ENCODE peak calls at places on chromosome 13, in six cellular contexts. X is stomach, B is colonic mucosa, R is GM23338, H is hepatocyte, A is PC-3. D is an unnamed sample. For H3K36me3, the result is how much of the 10 kb centered on the place peaks cover.

GRCh38 chr13:76293751-76294150 is 592.5 kb downstream of the KCTD12 start:
- DNase-seq in X (no peak), B (no peak), R (no peak), H (no peak), A (peak), D (peak)

GRCh38 chr13:46575843-46576242 is 22.9 kb downstream of the LRCH1 start:
- DNase-seq in X (no peak), B (no peak), R (no peak), H (no peak), A (peak), D (peak)

GRCh38 chr13:77833331-77833863 is 85.2 kb downstream of the EDNRB start:
- DNase-seq in X (no peak), B (no peak), R (no peak), H (peak), A (no peak), D (peak)

GRCh38 chr13:98338312-98338711 is 161.2 kb upstream of the RNF113B start:
- DNase-seq in X (no peak), B (no peak), R (no peak), H (no peak), A (no peak), D (no peak)

GRCh38 chr13:40352385-40352778 is 314.1 kb downstream of the FOXO1 start:
- DNase-seq in X (no peak), B (no peak), R (no peak), H (no peak), A (no peak), D (no peak)

GRCh38 chr13:65926750-65927171 is 1303.4 kb downstream of the PCDH9 start:
- DNase-seq in X (peak), B (peak), R (peak), H (peak), A (peak), D (peak)

GRCh38 chr13:82432949-82433348 is 1449.3 kb downstream of the SLITRK1 start:
- DNase-seq in X (no peak), B (no peak), R (no peak), H (no peak), A (no peak), D (no peak)

GRCh38 chr13:44870456-44870929 is 118.8 kb downstream of the NUFIP1 start:
- DNase-seq in X (peak), B (peak), R (no peak), H (no peak), A (peak), D (no peak)

GRCh38 chr13:24199016-24199415 is 38.5 kb downstream of the SPATA13 start:
- DNase-seq in X (no peak), B (no peak), R (no peak), H (no peak), A (no peak), D (no peak)

GRCh38 chr13:39554371-39554770 is 48.6 kb downstream of the LHFPL6 start:
- DNase-seq in X (no peak), B (no peak), R (no peak), H (no peak), A (no peak), D (no peak)

GRCh38 chr13:41054212-41054877 is 7.0 kb upstream of the WBP4 start:
- DNase-seq in X (no peak), B (peak), R (peak), H (peak), A (peak), D (peak)

GRCh38 chr13:30829788-30830637 is 76.1 kb upstream of the MEDAG start:
- DNase-seq in X (no peak), B (no peak), R (no peak), H (no peak), A (peak), D (no peak)

GRCh38 chr13:23554000-23554399 is 16.2 kb upstream of the TNFRSF19 start:
- DNase-seq in X (no peak), B (no peak), R (no peak), H (no peak), A (peak), D (no peak)

GRCh38 chr13:21328836-21329477 is 130.1 kb downstream of the ZDHHC20 start:
- DNase-seq in X (no peak), B (no peak), R (no peak), H (no peak), A (no peak), D (no peak)

GRCh38 chr13:25652764-25653163 is 281.0 kb downstream of the ATP8A2 start:
- DNase-seq in X (no peak), B (no peak), R (peak), H (no peak), A (no peak), D (no peak)

DNA sequence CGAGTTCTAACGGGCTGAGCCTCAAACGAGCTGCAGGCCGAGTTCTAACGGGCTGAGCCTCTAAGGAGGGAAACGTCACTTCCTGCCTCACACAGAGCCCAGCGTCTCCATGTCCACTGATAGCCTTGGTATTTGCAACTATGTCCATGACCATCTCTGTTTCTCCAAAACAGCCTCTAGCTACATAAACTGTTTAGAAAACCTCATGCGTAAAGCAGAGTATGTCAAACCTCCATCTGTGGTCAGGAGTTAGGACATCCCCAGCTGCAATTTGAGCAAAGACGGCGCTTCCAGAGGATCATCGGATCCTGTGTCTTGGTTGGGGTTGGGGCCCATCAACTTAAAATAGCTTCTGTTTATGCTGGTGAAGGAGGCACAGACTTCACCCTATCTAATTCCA is 20.8 kb downstream of the RASA3 start:
- DNase-seq in X (no peak), B (no peak), R (no peak), H (no peak), A (no peak), D (no peak)
- H3K36me3 ChIP-seq in X (under half), B (under half), R (under half), H (under half), A (under half), D (under half)

DNA sequence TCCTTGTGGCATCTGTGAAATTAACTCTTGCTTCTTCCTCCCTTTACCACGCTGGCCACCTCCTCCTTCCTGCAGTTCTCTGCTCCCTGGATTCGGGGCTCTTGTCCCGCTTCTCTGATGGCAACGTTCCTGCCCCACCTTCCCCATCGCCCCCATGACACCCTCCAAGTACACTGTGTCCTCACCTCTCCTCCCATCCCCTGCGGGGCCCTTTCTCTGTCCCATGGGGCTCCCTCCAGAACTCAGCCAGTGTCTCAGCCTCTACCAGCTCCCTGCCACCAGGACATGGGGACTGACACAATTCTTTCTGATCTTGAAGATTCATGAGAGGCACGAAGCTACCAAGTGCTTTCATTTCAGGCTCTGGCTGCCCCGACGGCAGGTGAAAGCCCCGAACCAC is 9.1 kb downstream of the CARS2 start:
- DNase-seq in X (no peak), B (no peak), R (no peak), H (no peak), A (no peak), D (no peak)
- H3K36me3 ChIP-seq in X (half or more), B (under half), R (under half), H (under half), A (under half), D (under half)

DNA sequence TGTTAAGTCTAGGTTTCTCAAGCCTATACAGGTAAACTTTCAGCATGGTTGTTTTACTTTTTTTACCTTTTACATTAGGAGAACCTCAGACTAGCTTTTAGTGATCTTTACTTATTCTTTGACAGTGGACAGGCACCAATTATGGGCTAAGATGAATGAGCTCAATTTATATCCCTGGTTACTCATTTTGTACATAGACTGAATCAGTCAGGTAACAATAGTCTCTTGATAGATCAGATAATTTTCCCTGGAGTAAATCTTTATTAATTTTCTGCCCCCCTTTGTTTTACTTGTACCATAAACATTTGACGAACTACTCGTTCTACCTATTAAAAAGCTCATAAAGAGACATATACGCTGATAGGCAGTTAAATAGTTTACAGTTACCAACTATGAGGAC is 22.8 kb downstream of the SPART start:
- DNase-seq in X (no peak), B (no peak), R (no peak), H (no peak), A (peak), D (no peak)
- H3K36me3 ChIP-seq in X (half or more), B (under half), R (under half), H (under half), A (under half), D (under half)

DNA sequence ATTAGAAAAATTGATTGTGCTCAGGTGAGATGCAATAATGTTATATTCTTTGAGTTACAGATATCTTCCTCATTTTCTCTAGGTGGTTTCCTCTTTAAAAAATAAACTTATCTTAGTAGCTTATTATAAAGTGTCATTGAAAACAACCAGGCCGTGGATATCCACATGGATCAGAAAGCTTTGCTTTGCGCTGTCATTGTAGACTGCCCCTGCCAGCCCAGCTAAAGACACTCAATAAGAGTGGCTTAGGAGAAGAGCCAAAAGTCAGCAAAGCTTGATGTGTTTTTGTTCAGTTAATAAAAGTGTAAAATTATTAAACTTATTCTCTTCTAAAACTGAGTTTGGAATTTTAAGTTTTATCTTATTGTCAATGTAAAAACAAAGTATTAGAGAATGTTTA is 34.4 kb downstream of the TPP2 start:
- DNase-seq in X (no peak), B (no peak), R (no peak), H (no peak), A (no peak), D (no peak)
- H3K36me3 ChIP-seq in X (half or more), B (under half), R (half or more), H (under half), A (under half), D (under half)

GRCh38 chr13:42270857-42271215 is 1.1 kb upstream of the AKAP11 start:
- DNase-seq in X (no peak), B (no peak), R (no peak), H (no peak), A (no peak), D (no peak)

GRCh38 chr13:42272115-42272756 is at the start of gene AKAP11:
- DNase-seq in X (peak), B (peak), R (peak), H (peak), A (peak), D (peak)

GRCh38 chr13:42272776-42273175 is 824 bp downstream of the AKAP11 start:
- DNase-seq in X (no peak), B (no peak), R (no peak), H (no peak), A (no peak), D (no peak)

GRCh38 chr13:42270160-42270856 is 1.6 kb upstream of the AKAP11 start:
- DNase-seq in X (no peak), B (no peak), R (no peak), H (no peak), A (no peak), D (no peak)

DNA sequence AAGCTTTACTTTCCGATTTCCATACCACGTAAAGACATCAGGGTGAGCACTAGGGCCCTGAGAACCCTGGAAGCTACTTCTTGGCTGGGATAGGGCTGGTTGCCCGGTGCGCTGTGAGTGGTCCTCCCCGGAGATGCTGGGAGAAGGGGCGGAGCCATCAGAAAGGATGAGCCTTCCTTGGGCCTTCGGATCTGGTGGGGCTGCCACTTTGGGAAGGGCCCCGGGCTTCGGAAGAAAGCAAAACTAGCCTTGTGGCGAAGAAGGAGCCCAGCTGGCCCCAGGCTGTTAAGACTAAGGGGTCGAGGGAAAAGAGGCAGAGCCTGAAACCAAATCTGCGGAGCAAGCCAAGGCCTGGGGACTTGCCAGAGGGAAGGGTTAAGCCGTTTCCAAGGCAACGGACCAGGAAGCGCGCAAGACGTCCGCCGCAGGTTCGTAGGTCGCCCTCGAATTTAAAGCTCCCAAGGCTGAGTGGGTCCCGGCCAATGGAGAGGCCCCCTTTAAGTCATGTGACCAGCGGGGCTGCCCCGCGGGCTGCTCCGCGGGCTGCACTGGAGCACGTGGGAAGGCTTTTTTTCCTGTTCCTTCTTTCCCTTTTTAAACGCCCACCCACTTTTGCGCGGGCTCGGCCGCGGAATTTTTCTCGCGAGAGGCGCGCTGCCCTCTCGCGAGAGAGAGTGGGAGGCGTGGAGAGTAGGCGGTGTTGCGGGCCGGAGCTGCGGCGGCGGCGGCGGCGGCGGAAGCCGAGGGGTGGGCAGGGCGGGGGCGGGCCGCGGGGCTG is 426 bp upstream of the AKAP11 start:
- DNase-seq in X (peak), B (peak), R (peak), H (peak), A (peak), D (peak)
- H3K36me3 ChIP-seq in X (under half), B (under half), R (under half), H (under half), A (under half), D (under half)

D was measured in cardiac muscle cell.